ENCODE peak calls at places on chromosomes 2 and 18, in five cellular contexts. D, R, U, Q and N are unnamed samples.

GRCh38 chr2:54691439-54692135 is 31.9 kb upstream of the EML6 start:
- DNase-seq in U (no peak), Q (no peak), D (no peak), R (peak; percentile 81), N (no peak)

GRCh38 chr2:15658911-15659310 is 67.2 kb downstream of the DDX1 start:
- DNase-seq in Q (no peak), R (no peak), D (no peak), U (no peak), N (no peak)

GRCh38 chr2:41344529-41344928 is 703.3 kb upstream of the PKDCC start:
- DNase-seq in D (no peak), Q (no peak), U (no peak), R (no peak), N (no peak)

GRCh38 chr2:36322108-36322507 is 33.5 kb upstream of the CRIM1 start:
- DNase-seq in Q (peak; percentile 50), R (no peak), D (no peak), U (no peak), N (no peak)

GRCh38 chr2:176297067-176297466 is 27.8 kb downstream of the MTX2 start:
- DNase-seq in U (no peak), R (no peak), Q (no peak), D (no peak), N (no peak)

GRCh38 chr18:79962835-79963657 is 1.4 kb upstream of the HSBP1L1 start:
- DNase-seq in R (no peak), U (no peak), Q (no peak), D (no peak), N (no peak)

GRCh38 chr2:57957238-57957637 is 89.4 kb upstream of the VRK2 start:
- DNase-seq in R (no peak), Q (no peak), D (no peak), U (no peak), N (no peak)

GRCh38 chr2:57828221-57828620 is 218.4 kb upstream of the VRK2 start:
- DNase-seq in Q (no peak), R (no peak), D (no peak), U (no peak), N (no peak)

GRCh38 chr18:44887227-44887631 is 206.5 kb downstream of the SETBP1 start:
- DNase-seq in D (no peak), Q (no peak), U (no peak), R (no peak), N (no peak)

GRCh38 chr2:237171895-237172294 is 86.2 kb downstream of the COPS8 start:
- DNase-seq in D (no peak), R (no peak), Q (no peak), U (no peak), N (no peak)

GRCh38 chr18:34494359-34494696 is 215.8 kb upstream of the DTNA start:
- DNase-seq in R (no peak), Q (no peak), D (no peak), U (no peak), N (no peak)